ENCODE peak calls at places on chromosomes 13 and 19, in five cellular contexts. A is cardiac fibroblast, B is tibial nerve, E is neural crest cell, C is left lung. Z is an unnamed sample.
A peak's percentile ranks its signal among the peaks of the same experiment; 100 is the strongest.

GRCh38 chr13:98173431-98173921 is 3.6 kb downstream of the RNF113B start:
- DNase-seq in E (no peak), A (peak; percentile 95), C (no peak), B (peak; percentile 10), Z (no peak)

GRCh38 chr19:33310606-33311325 is 8.4 kb upstream of the CEBPA start:
- DNase-seq in C (no peak), E (no peak), B (no peak), A (no peak), Z (no peak)

GRCh38 chr13:59464926-59465325 is 698.8 kb downstream of the DIAPH3 start:
- DNase-seq in B (no peak), E (no peak), C (no peak), A (no peak), Z (no peak)

GRCh38 chr13:29849731-29850212 is 645 bp downstream of the UBL3 start:
- DNase-seq in C (peak; percentile 92), E (peak; percentile 20), B (peak; percentile 49), A (peak; percentile 72), Z (peak; percentile 60)

GRCh38 chr19:13078897-13079541 is 23.6 kb downstream of the LYL1 start:
- DNase-seq in B (no peak), A (no peak), C (no peak), E (no peak), Z (no peak)

GRCh38 chr19:35571406-35571965 is 8.0 kb upstream of the ATP4A start:
- DNase-seq in B (no peak), A (no peak), C (no peak), E (no peak), Z (no peak)

GRCh38 chr13:46572758-46573384 is 19.9 kb downstream of the LRCH1 start:
- DNase-seq in B (no peak), C (no peak), A (no peak), E (no peak), Z (no peak)

GRCh38 chr13:46544811-46545210 is 8.2 kb upstream of the LRCH1 start:
- DNase-seq in A (no peak), E (no peak), C (no peak), B (no peak), Z (no peak)

GRCh38 chr19:46931197-46931596 is 70.4 kb downstream of the ARHGAP35 start:
- DNase-seq in B (no peak), E (no peak), C (no peak), A (no peak), Z (no peak)

GRCh38 chr13:58992478-58993042 is 1171.2 kb downstream of the DIAPH3 start:
- DNase-seq in B (no peak), A (no peak), C (no peak), E (no peak), Z (no peak)

GRCh38 chr19:10079031-10079453 is 7.1 kb upstream of the SHFL start:
- DNase-seq in C (no peak), E (no peak), A (no peak), B (no peak), Z (no peak)

GRCh38 chr13:47433461-47434005 is 536.7 kb upstream of the HTR2A start:
- DNase-seq in E (no peak), C (no peak), B (no peak), A (peak; percentile 27), Z (no peak)

GRCh38 chr13:47036291-47037008 is 139.6 kb upstream of the HTR2A start:
- DNase-seq in C (no peak), A (no peak), E (no peak), B (no peak), Z (no peak)

GRCh38 chr13:65292488-65292901 is 1937.6 kb downstream of the PCDH9 start:
- DNase-seq in E (no peak), B (no peak), A (peak; percentile 33), C (no peak), Z (no peak)

DNA sequence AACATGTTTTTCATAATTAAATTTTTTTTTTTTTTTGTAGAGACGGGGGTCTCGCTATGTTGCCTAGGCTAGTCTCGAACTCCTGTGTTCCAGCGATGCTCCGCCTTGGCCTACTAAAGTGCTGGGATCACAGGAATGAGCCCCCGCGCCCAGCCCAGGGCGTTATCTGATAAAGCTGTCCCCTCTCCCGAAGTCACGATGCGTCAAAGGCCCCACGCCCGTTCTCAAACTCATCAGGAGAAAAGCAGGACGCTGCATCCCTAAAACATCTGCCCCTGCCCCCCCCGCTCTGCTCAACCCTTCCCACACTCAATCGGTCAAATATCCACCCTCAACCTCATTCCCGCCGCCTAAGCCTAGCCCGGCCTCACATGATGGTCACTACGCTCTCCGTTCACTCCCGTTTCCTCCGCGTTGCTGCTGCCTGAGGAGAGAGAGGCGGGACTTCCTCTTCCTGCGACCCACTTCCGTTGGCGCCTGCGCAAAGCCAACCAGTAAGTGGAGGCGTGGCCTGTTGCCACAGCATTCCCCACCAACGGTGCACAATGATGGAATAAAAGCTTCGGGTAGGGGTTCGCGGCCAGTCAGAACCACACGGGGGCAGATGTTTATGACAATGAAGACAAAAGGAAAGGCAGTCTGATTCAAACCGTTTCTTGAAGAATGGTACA is at the start of gene SNRPD2:
- DNase-seq in E (peak; percentile 94), B (peak; percentile 93), C (peak; percentile 95), A (peak; percentile 97), Z (peak; percentile 83)
- TF ChIP-seq CTCF in E (peak; percentile 5), B (no peak), C (no peak), A (no peak), Z (no peak)

GRCh38 chr19:3642296-3642695 is 15.7 kb upstream of the CACTIN start:
- DNase-seq in E (no peak), B (no peak), A (no peak), C (no peak), Z (no peak)

GRCh38 chr19:3642987-3643386 is 16.4 kb upstream of the CACTIN start:
- DNase-seq in C (no peak), B (no peak), E (no peak), A (no peak), Z (no peak)

GRCh38 chr19:3643592-3644313 is 17.2 kb upstream of the CACTIN start:
- DNase-seq in B (no peak), A (no peak), C (no peak), E (no peak), Z (no peak)

GRCh38 chr19:3639479-3639878 is 12.9 kb upstream of the CACTIN start:
- DNase-seq in B (no peak), C (no peak), A (no peak), E (no peak), Z (no peak)

GRCh38 chr19:3641515-3642269 is 15.1 kb upstream of the CACTIN start:
- DNase-seq in A (no peak), C (no peak), B (no peak), E (no peak), Z (no peak)
- TF ChIP-seq CTCF in A (no peak), C (no peak), B (no peak), E (no peak), Z (no peak)

GRCh38 chr19:11204076-11204602 is 6.8 kb upstream of the KANK2 start:
- DNase-seq in A (no peak), E (no peak), B (no peak), C (no peak), Z (no peak)
- TF ChIP-seq CTCF in A (no peak), E (peak; percentile 3), B (no peak), C (peak; percentile 48), Z (no peak)

DNA sequence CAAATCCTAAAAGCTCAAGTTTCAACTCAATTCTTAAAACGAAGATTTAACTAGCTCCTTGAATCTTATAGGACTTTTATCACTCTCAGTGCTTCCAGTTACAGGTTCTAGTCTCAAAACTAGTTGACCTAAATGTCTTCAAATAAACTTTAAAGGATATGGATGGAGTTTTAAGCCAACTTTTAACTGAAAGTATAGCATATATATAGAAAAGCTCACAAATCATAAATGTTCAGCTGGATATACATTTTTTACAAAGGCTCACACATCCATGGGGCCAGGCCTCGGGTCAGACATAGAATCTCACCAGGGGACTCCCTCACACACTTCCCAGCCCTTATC is 47.1 kb upstream of the ARHGEF7 start:
- DNase-seq in E (no peak), A (no peak), C (no peak), B (no peak), Z (no peak)
- TF ChIP-seq CTCF in E (peak; percentile 38), A (no peak), C (no peak), B (no peak), Z (no peak)

GRCh38 chr19:18647807-18648206 is 11.0 kb downstream of the KLHL26 start:
- DNase-seq in C (no peak), B (no peak), A (no peak), E (no peak), Z (no peak)

GRCh38 chr19:18646535-18647370 is 9.9 kb downstream of the KLHL26 start:
- DNase-seq in A (no peak), C (no peak), B (no peak), E (no peak), Z (no peak)

GRCh38 chr19:18647371-18647767 is 10.5 kb downstream of the KLHL26 start:
- DNase-seq in C (no peak), E (no peak), A (no peak), B (no peak), Z (no peak)

GRCh38 chr19:18645035-18645511 is 8.2 kb downstream of the KLHL26 start:
- DNase-seq in A (no peak), E (no peak), C (no peak), B (no peak), Z (no peak)

GRCh38 chr19:18644144-18645034 is 7.6 kb downstream of the KLHL26 start:
- DNase-seq in B (peak; percentile 36), A (peak; percentile 43), C (no peak), E (no peak), Z (no peak)
- TF ChIP-seq CTCF in B (no peak), A (no peak), C (no peak), E (no peak), Z (no peak)

DNA sequence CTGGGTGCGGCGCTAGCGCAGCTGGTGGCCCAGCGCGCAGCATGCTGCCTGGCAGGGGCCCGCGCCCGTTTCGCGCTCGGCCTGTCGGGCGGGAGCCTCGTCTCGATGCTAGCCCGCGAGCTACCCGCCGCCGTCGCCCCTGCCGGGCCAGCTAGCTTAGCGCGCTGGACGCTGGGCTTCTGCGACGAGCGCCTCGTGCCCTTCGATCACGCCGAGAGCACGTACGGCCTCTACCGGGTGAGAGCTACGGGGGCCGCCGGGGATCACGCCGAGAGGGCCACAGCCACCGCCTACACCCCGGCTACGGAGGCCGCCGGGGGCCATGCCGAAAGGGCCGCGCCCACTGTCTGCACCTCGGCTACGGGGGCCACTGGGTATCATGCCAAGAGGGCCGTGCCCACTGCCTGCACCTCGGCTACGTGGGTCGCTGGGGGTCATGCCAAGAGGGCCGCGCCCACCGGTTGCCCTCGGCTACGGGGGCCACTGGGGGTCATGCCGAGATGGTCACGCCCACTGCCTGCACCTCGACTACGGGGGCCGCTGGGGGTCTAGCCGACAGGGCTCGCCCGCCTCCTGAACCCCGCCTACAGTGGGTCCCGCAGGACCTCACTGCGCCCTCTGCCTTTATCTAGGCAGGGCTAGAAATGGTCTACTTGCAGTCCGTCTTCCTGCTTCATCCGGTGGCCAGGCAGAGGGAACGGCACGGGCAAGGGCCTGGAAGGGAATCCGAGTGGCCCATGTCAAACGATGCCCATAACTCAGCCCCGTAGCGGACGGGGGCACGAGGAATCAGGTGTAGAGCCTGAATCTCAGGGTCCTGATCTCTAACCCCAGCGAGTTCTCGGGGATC is 500 bp downstream of the PGLS start:
- DNase-seq in B (peak; percentile 65), A (peak; percentile 85), C (peak; percentile 95), E (peak; percentile 65), Z (peak; percentile 45)
- TF ChIP-seq CTCF in B (peak; percentile 70), A (no peak), C (no peak), E (no peak), Z (no peak)

GRCh38 chr13:105074756-105075155 is 1460.7 kb downstream of the EFNB2 start:
- DNase-seq in A (no peak), B (no peak), E (no peak), C (no peak), Z (no peak)
- TF ChIP-seq CTCF in A (no peak), B (no peak), E (no peak), C (no peak), Z (no peak)

Z was measured in omental fat pad.